ENCODE peak calls at places on chromosome 12, in seven cellular contexts. K, L, S, P, R, X and B are unnamed samples.
A peak's percentile ranks its signal among the peaks of the same experiment; 100 is the strongest.

GRCh38 chr12:113461666-113462065 is 10.0 kb downstream of the LHX5 start:
- DNase-seq in S (peak; percentile 32), K (peak; percentile 68), L (no peak), X (no peak), P (peak; percentile 69), R (peak; percentile 45), B (no peak)

GRCh38 chr12:54419088-54419887 is at the start of gene ITGA5:
- DNase-seq in R (no peak), K (peak; percentile 58), X (no peak), P (peak; percentile 82), L (no peak), S (no peak), B (no peak)

GRCh38 chr12:113403435-113404415 is at the start of gene SDS:
- DNase-seq in X (no peak), L (no peak), S (no peak), R (no peak), K (peak; percentile 63), P (peak; percentile 56), B (no peak)

GRCh38 chr12:75533239-75533638 is 21.8 kb upstream of the KRR1 start:
- DNase-seq in L (no peak), P (no peak), K (no peak), R (no peak), S (no peak), X (no peak), B (no peak)

GRCh38 chr12:45660330-45660729 is 69.2 kb upstream of the ARID2 start:
- DNase-seq in P (no peak), L (no peak), X (no peak), K (no peak), S (no peak), R (no peak), B (no peak)

GRCh38 chr12:101929365-101930041 is 52.1 kb downstream of the DRAM1 start:
- DNase-seq in K (no peak), R (no peak), S (no peak), L (no peak), P (no peak), X (peak; percentile 82), B (no peak)

GRCh38 chr12:112762753-112763152 is 28.8 kb upstream of the RPH3A start:
- DNase-seq in P (peak; percentile 25), X (no peak), L (no peak), S (no peak), K (no peak), R (no peak), B (no peak)

GRCh38 chr12:53754633-53755261 is 3.0 kb upstream of the CISTR start:
- DNase-seq in R (no peak), P (no peak), S (no peak), L (no peak), K (no peak), X (no peak), B (no peak)

GRCh38 chr12:89353188-89353822 is 1.0 kb upstream of the DUSP6 start:
- DNase-seq in P (no peak), R (peak; percentile 89), K (peak; percentile 94), X (no peak), L (no peak), S (peak; percentile 21), B (peak; percentile 27)

GRCh38 chr12:26338574-26339572 is 143.5 kb downstream of the SSPN start:
- DNase-seq in X (no peak), K (no peak), S (no peak), L (no peak), P (no peak), R (no peak), B (no peak)

GRCh38 chr12:64203036-64203435 is 19.1 kb downstream of the KICS2 start:
- DNase-seq in K (no peak), R (no peak), L (no peak), X (no peak), P (no peak), S (no peak), B (no peak)

GRCh38 chr12:11734781-11735180 is 85.3 kb downstream of the ETV6 start:
- DNase-seq in L (no peak), S (no peak), R (no peak), X (no peak), P (no peak), K (no peak), B (no peak)

GRCh38 chr12:89016970-89017778 is 335.1 kb downstream of the DUSP6 start:
- DNase-seq in K (peak; percentile 38), R (peak; percentile 44), P (peak; percentile 11), S (no peak), X (no peak), L (no peak), B (peak; percentile 2)

GRCh38 chr12:77064891-77065360 is 443 bp downstream of the E2F7 start:
- DNase-seq in X (no peak), K (no peak), L (no peak), S (no peak), P (no peak), R (no peak), B (no peak)

GRCh38 chr12:123532808-123533649 is 490 bp downstream of the RILPL1 start:
- DNase-seq in K (no peak), S (peak; percentile 34), L (no peak), P (peak; percentile 54), R (peak; percentile 27), X (no peak), B (no peak)

DNA sequence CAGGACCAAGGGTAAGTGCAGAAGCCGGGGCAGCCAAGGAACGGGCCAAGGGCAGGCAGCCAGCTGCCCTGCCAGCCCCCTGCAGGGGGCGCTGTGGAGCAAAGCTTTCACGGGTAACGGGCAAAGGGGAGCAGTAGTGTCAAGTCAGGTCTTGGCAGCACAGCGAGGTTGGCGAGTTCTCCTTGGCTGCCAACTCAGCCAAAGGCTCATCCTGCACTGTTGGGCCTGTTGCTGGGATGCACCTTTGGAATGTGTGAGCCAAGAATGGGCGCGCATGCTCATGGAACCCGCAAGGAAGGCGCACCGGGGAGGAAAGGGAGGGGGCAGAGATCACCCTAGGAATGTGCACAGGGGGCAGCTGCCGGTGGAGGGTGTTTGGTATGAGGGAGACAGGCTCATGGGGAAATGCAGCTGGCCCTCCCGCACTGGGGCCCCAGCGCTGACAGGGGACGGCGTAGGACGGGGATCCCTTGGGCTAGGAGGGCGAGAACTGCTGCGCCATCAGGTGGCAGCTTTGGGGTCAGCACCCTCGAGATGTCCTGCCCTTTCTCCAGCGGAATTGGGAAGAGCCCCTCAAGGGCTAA is 138.0 kb downstream of the ASCL4 start:
- DNase-seq in K (peak; percentile 69), S (peak; percentile 70), L (no peak), X (no peak), R (no peak), P (peak; percentile 89), B (peak; percentile 67)
- TF ChIP-seq TAF1 in K (no peak), S (no peak), L (no peak), X (no peak), R (no peak), P (no peak), B (no peak)

DNA sequence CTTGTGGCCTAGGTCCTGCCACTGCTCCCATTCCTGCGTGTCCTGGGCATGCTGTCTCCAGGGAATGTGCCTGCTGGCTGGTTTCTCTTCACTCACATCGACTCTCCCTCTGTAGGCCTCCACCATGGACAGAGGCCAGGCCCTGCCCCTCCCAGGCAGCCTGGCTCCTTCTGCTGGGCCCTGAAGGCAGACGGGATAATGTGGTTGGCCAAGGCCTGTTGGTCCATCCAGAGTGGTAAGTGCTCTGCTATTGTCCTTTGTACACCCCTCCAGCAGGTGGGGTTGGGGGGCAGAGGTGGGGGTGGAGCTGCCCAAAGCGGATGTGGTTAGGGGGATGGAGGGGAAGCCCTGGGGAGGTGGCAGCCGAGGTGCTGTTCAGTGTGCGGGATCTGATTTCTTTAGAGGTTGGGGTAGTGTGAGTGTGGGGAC is 9.5 kb upstream of the NR4A1 start:
- DNase-seq in K (no peak), S (peak; percentile 73), L (no peak), X (no peak), P (peak; percentile 58), R (no peak), B (no peak)
- TF ChIP-seq TAF1 in K (no peak), S (no peak), L (no peak), X (no peak), P (no peak), R (no peak), B (no peak)

GRCh38 chr12:127496255-127496654 is 770.7 kb upstream of the TMEM132C start:
- DNase-seq in K (no peak), L (peak; percentile 29), P (no peak), R (no peak), X (no peak), S (no peak), B (no peak)

GRCh38 chr12:127500513-127500912 is 766.5 kb upstream of the TMEM132C start:
- DNase-seq in R (no peak), K (no peak), S (no peak), L (no peak), P (no peak), X (no peak), B (no peak)

GRCh38 chr12:127494961-127495915 is 771.7 kb upstream of the TMEM132C start:
- DNase-seq in X (no peak), P (no peak), K (no peak), R (no peak), L (no peak), S (no peak), B (no peak)
- TF ChIP-seq TAF1 in X (no peak), P (no peak), K (no peak), R (no peak), L (no peak), S (no peak), B (no peak)

DNA sequence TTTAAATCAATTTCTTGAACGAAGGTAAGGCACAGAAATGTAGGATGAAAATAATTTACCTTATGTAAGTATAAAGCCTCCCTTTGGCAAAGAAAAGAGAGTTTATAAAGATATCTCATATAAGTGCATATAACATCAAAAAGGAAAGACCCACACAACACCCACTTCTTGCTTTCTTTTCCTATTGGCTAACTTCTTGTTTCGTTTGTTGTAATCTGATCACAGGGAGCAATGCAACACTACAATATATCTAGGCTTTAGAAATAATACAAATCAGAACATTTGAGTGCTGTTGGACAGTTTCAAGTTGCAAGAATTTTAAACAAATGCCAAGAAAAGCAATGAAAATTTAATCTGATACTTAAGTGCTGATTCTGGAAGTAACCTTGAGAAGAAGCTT is 1.3 kb downstream of the FGD6 start:
- DNase-seq in R (peak; percentile 30), P (no peak), S (no peak), K (no peak), L (no peak), X (no peak), B (no peak)
- TF ChIP-seq TAF1 in R (no peak), P (no peak), S (no peak), K (no peak), L (no peak), X (no peak), B (no peak)